ENCODE peak calls at places on chromosome 9, in nine cellular contexts. T is esophagus squamous epithelium, Q is ovary, C is tibial nerve, P is GM12865, F is kidney, R is IMR-90, H is progenitor cell of endocrine pancreas, S is mucosa of descending colon. J is an unnamed sample.

GRCh38 chr9:90943341-90943740 is 141.7 kb downstream of the SYK start:
- DNase-seq in T (no peak), Q (no peak), C (no peak), P (peak; percentile 47), F (no peak), R (peak; percentile 57), H (no peak), S (no peak), J (no peak)

GRCh38 chr9:136047775-136048559 is 47.1 kb downstream of the NACC2 start:
- DNase-seq in T (no peak), Q (no peak), C (no peak), P (no peak), F (peak; percentile 39), R (no peak), H (no peak), S (no peak), J (peak; percentile 25)

GRCh38 chr9:86452194-86452828 is 98.1 kb upstream of the TUT7 start:
- DNase-seq in T (no peak), Q (no peak), C (no peak), P (no peak), F (no peak), R (peak; percentile 3), H (no peak), S (no peak), J (no peak)

GRCh38 chr9:98795295-98795955 is 930 bp downstream of the ANKS6 start:
- DNase-seq in T (no peak), Q (no peak), C (no peak), P (no peak), F (no peak), R (no peak), H (no peak), S (no peak), J (no peak)

GRCh38 chr9:113609562-113610318 is 146.2 kb downstream of the RGS3 start:
- DNase-seq in T (no peak), Q (peak; percentile 98), C (peak; percentile 86), P (no peak), F (peak; percentile 98), R (peak; percentile 60), H (peak; percentile 51), S (peak; percentile 32), J (no peak)

GRCh38 chr9:98575379-98576346 is 133.1 kb downstream of the GABBR2 start:
- DNase-seq in T (no peak), Q (no peak), C (no peak), P (peak; percentile 87), F (no peak), R (peak; percentile 88), H (no peak), S (no peak), J (peak; percentile 78)

GRCh38 chr9:80691229-80691628 is 998.1 kb downstream of the TLE1 start:
- DNase-seq in T (no peak), Q (no peak), C (no peak), P (no peak), F (no peak), R (no peak), H (no peak), S (no peak), J (no peak)

GRCh38 chr9:136996361-136997281 is at the start of gene CLIC3:
- DNase-seq in T (no peak), Q (no peak), C (no peak), P (no peak), F (no peak), R (no peak), H (no peak), S (peak; percentile 74), J (no peak)

GRCh38 chr9:98117984-98118639 is 910 bp downstream of the TRIM14 start:
- DNase-seq in T (no peak), Q (no peak), C (no peak), P (peak; percentile 77), F (peak; percentile 41), R (peak; percentile 28), H (no peak), S (peak; percentile 82), J (peak; percentile 77)

GRCh38 chr9:38022995-38023394 is 46.0 kb downstream of the SHB start:
- DNase-seq in T (no peak), Q (no peak), C (no peak), P (no peak), F (no peak), R (no peak), H (no peak), S (peak; percentile 54), J (no peak)

GRCh38 chr9:72477862-72478564 is 43.4 kb upstream of the TMC1 start:
- DNase-seq in T (no peak), Q (no peak), C (no peak), P (peak; percentile 12), F (no peak), R (peak; percentile 76), H (no peak), S (peak; percentile 61), J (peak; percentile 40)

GRCh38 chr9:127561491-127562270 is 50.4 kb upstream of the STXBP1 start:
- DNase-seq in T (no peak), Q (peak; percentile 79), C (peak; percentile 75), P (no peak), F (peak; percentile 96), R (peak; percentile 99), H (no peak), S (peak; percentile 64), J (no peak)

GRCh38 chr9:70761139-70761538 is 346.7 kb upstream of the KLF9 start:
- DNase-seq in T (no peak), Q (no peak), C (no peak), P (no peak), F (no peak), R (no peak), H (no peak), S (no peak), J (no peak)

GRCh38 chr9:117494401-117495130 is 79.7 kb upstream of the ASTN2 start:
- DNase-seq in T (no peak), Q (no peak), C (no peak), P (no peak), F (no peak), R (no peak), H (no peak), S (no peak), J (no peak)

GRCh38 chr9:113875420-113875916 is 641 bp upstream of the ZNF618 start:
- DNase-seq in T (no peak), Q (no peak), C (no peak), P (no peak), F (no peak), R (no peak), H (no peak), S (no peak), J (no peak)

GRCh38 chr9:109253637-109254284 is 67.1 kb downstream of the EPB41L4B start:
- DNase-seq in T (no peak), Q (no peak), C (no peak), P (no peak), F (no peak), R (peak; percentile 82), H (no peak), S (no peak), J (no peak)

GRCh38 chr9:102728946-102729345 is 266.2 kb upstream of the CYLC2 start:
- DNase-seq in T (no peak), Q (no peak), C (no peak), P (no peak), F (no peak), R (no peak), H (no peak), S (no peak), J (no peak)

GRCh38 chr9:134429007-134429406 is 102.8 kb downstream of the RXRA start:
- DNase-seq in T (no peak), Q (no peak), C (no peak), P (no peak), F (no peak), R (no peak), H (no peak), S (no peak), J (no peak)

GRCh38 chr9:122126340-122127333 is 32.9 kb downstream of the NDUFA8 start:
- DNase-seq in T (no peak), Q (no peak), C (no peak), P (no peak), F (no peak), R (peak; percentile 51), H (no peak), S (no peak), J (peak; percentile 23)
- TF ChIP-seq CTCF in T (no peak), Q (no peak), C (no peak), P (no peak), F (no peak), R (no peak), H (peak; percentile 23), S (no peak), J (no peak)

DNA sequence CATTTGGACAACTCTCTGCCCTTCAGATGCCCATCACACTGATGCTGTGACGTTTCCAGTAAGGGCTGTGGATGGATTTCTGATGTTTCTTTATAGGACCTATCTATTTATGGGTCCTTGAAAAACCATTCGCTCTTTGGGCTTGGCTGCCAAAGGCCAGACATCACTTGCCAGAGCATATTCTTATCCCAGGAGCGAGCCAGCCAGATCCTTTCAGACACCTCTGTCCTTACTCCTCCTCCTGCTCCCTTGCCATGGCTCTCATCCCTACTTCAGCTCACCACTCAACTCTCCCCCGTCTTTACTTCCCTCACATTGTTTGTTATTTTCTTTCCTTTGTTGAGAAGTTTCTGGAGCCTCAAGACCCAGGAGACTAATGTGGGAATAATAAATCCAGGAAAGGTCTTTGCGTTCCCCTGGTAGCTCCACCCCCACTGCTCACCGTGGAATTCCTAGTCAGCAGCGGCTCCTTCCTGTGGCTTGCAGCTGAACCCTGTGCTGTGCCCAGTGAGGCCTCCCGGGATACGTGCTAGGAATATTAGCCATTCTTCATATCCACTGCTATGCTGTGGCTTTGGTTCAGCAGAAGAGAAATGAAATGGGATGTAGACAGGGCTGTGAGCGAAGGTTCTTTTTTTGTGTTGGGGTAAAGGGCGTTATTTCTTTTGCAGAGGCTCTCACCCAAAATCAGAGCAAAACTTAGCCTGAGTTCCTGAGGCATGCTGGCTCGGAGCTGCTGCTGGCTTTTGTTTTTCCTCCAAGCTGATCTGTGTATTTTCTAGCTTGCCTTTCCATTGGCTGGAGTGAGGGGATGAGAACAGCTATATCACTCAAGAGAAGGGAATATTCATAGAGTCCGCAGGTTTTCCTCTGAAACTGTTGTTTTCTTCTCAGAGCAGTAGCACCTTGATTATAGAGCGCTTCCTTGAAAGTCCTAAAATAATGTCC is 171.1 kb downstream of the SAXO1 start:
- DNase-seq in T (no peak), Q (peak; percentile 57), C (peak; percentile 31), P (no peak), F (no peak), R (peak; percentile 44), H (no peak), S (no peak), J (no peak)
- TF ChIP-seq CTCF in T (no peak), Q (no peak), C (no peak), P (no peak), F (no peak), R (peak; percentile 22), H (no peak), S (no peak), J (no peak)

DNA sequence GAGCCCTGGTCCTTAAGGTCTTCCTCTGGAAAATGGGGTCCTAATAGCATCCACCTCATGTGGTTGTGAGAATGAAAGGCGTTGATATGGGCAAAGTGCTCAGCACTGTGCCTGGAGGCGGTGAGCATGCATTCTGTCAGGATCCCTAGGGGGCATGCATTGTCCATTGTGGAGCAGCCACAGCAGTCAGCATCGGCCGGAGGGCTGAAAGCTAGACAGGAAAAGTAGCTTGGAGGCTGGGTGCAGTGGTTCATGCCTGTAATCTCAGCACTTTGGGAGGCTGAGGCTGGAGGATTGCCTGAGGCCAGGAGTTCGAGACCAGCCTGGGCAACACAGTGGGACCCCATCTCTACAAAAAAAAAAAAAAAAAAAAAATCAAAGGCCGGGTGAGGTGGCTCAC is 122.2 kb downstream of the LHX2 start:
- DNase-seq in T (no peak), Q (no peak), C (peak; percentile 44), P (no peak), F (no peak), R (peak; percentile 26), H (no peak), S (peak; percentile 70), J (no peak)
- TF ChIP-seq CTCF in T (no peak), Q (no peak), C (peak; percentile 59), P (no peak), F (peak; percentile 43), R (peak; percentile 34), H (no peak), S (no peak), J (peak; percentile 61)

GRCh38 chr9:82912639-82913038 is 150.3 kb downstream of the RASEF start:
- DNase-seq in T (no peak), Q (no peak), C (no peak), P (no peak), F (no peak), R (no peak), H (no peak), S (no peak), J (no peak)
- TF ChIP-seq CTCF in T (no peak), Q (no peak), C (no peak), P (no peak), F (no peak), R (no peak), H (no peak), S (no peak), J (no peak)